ENCODE peak calls at places on chromosomes 1 and 21, in nine cellular contexts. L, Z, D, E, T, J, Y, W and H are unnamed samples.

GRCh38 chr1:1858382-1859086 is 32.4 kb downstream of the GNB1 start:
- DNase-seq in L (no peak), Z (no peak), D (peak), E (peak), T (peak), J (peak), Y (peak), W (peak), H (peak)

GRCh38 chr1:28887835-28888682 is 26.3 kb upstream of the EPB41 start:
- DNase-seq in L (no peak), Z (no peak), D (peak), E (peak), T (no peak), J (no peak), Y (peak), W (peak), H (peak)

GRCh38 chr21:34910396-34910795 is 138.7 kb downstream of the RUNX1 start:
- DNase-seq in L (no peak), Z (no peak), D (no peak), E (peak), T (no peak), J (no peak), Y (peak), W (peak), H (peak)

GRCh38 chr1:207036865-207037264 is 4.3 kb upstream of the C1orf116 start:
- DNase-seq in L (no peak), Z (no peak), D (no peak), E (no peak), T (no peak), J (no peak), Y (no peak), W (no peak), H (no peak)

GRCh38 chr21:42013901-42014300 is 3.7 kb upstream of the ZBTB21 start:
- DNase-seq in L (no peak), Z (no peak), D (no peak), E (no peak), T (no peak), J (no peak), Y (no peak), W (no peak), H (no peak)

GRCh38 chr1:172732427-172732826 is 73.5 kb downstream of the FASLG start:
- DNase-seq in L (no peak), Z (no peak), D (no peak), E (no peak), T (no peak), J (no peak), Y (no peak), W (no peak), H (no peak)

GRCh38 chr1:180945151-180945550 is 32.5 kb downstream of the KIAA1614 start:
- DNase-seq in L (no peak), Z (no peak), D (no peak), E (no peak), T (no peak), J (no peak), Y (no peak), W (no peak), H (no peak)

GRCh38 chr1:62809788-62810187 is 25.9 kb downstream of the ATG4C start:
- DNase-seq in L (no peak), Z (no peak), D (no peak), E (no peak), T (no peak), J (no peak), Y (no peak), W (no peak), H (no peak)

GRCh38 chr1:205585169-205585834 is 46.5 kb downstream of the ELK4 start:
- DNase-seq in L (no peak), Z (no peak), D (no peak), E (no peak), T (no peak), J (no peak), Y (no peak), W (no peak), H (no peak)

GRCh38 chr1:73176902-73177301 is 894.6 kb upstream of the NEGR1 start:
- DNase-seq in L (no peak), Z (no peak), D (no peak), E (no peak), T (no peak), J (no peak), Y (no peak), W (no peak), H (no peak)

GRCh38 chr1:86149591-86149990 is 7.0 kb downstream of the COL24A1 start:
- DNase-seq in L (no peak), Z (no peak), D (no peak), E (no peak), T (no peak), J (no peak), Y (no peak), W (no peak), H (no peak)